ENCODE peak calls at places on chromosomes 4 and X, in four cellular contexts. One of them, this sample, is unnamed.

GRCh38 chr4:41258783-41259182 is 2.1 kb downstream of the UCHL1 start:
- DNase-seq in K562: peak
- DNase-seq in HepG2: peak
- DNase-seq in GM12878: no peak
- DNase-seq in this sample: peak

GRCh38 chr4:172850838-172851237 is 317.8 kb upstream of the GALNT7 start:
- DNase-seq in HepG2: no peak
- DNase-seq in GM12878: no peak
- DNase-seq in K562: no peak
- DNase-seq in this sample: no peak

GRCh38 chrX:10106801-10107200 is 50.0 kb upstream of the CLCN4 start:
- DNase-seq in HepG2: no peak
- DNase-seq in K562: no peak
- DNase-seq in GM12878: no peak
- DNase-seq in this sample: no peak

GRCh38 chr4:40963912-40964478 is 214.2 kb downstream of the NSUN7 start:
- DNase-seq in GM12878: no peak
- DNase-seq in HepG2: no peak
- DNase-seq in K562: no peak
- DNase-seq in this sample: no peak

GRCh38 chr4:144456196-144456595 is 189.8 kb upstream of the HHIP start:
- DNase-seq in GM12878: no peak
- DNase-seq in K562: no peak
- DNase-seq in HepG2: no peak
- DNase-seq in this sample: no peak

GRCh38 chrX:8755813-8756212 is 23.9 kb upstream of the ANOS1 start:
- DNase-seq in HepG2: no peak
- DNase-seq in GM12878: no peak
- DNase-seq in K562: no peak
- DNase-seq in this sample: no peak

GRCh38 chr4:141215030-141215429 is 5.7 kb upstream of the ZNF330 start:
- DNase-seq in GM12878: no peak
- DNase-seq in HepG2: no peak
- DNase-seq in K562: no peak
- DNase-seq in this sample: peak

GRCh38 chrX:5113128-5113527 is 1115.5 kb downstream of the NLGN4X start:
- DNase-seq in HepG2: no peak
- DNase-seq in K562: peak
- DNase-seq in GM12878: no peak
- DNase-seq in this sample: no peak

GRCh38 chr4:183823394-183823793 is 81.7 kb upstream of the STOX2 start:
- DNase-seq in K562: no peak
- DNase-seq in HepG2: no peak
- DNase-seq in GM12878: no peak
- DNase-seq in this sample: no peak

GRCh38 chrX:16778545-16778944 is 7.7 kb upstream of the TXLNG start:
- DNase-seq in GM12878: no peak
- DNase-seq in K562: no peak
- DNase-seq in HepG2: peak
- DNase-seq in this sample: no peak

GRCh38 chr4:41442818-41443217 is 95.1 kb upstream of the LIMCH1 start:
- DNase-seq in K562: no peak
- DNase-seq in GM12878: no peak
- DNase-seq in HepG2: no peak
- DNase-seq in this sample: no peak

GRCh38 chr4:137310593-137311490 is 221.5 kb downstream of the PCDH18 start:
- DNase-seq in HepG2: no peak
- DNase-seq in K562: no peak
- DNase-seq in GM12878: no peak
- DNase-seq in this sample: peak

GRCh38 chr4:147336252-147336651 is 144.6 kb upstream of the EDNRA start:
- DNase-seq in K562: no peak
- DNase-seq in GM12878: no peak
- DNase-seq in HepG2: no peak
- DNase-seq in this sample: no peak

GRCh38 chrX:39460491-39460890 is 637.3 kb downstream of the BCOR start:
- DNase-seq in GM12878: no peak
- DNase-seq in K562: no peak
- DNase-seq in HepG2: no peak
- DNase-seq in this sample: no peak

GRCh38 chr4:43394976-43395375 is 502.5 kb downstream of the GRXCR1 start:
- DNase-seq in GM12878: no peak
- DNase-seq in K562: no peak
- DNase-seq in HepG2: no peak
- DNase-seq in this sample: no peak

GRCh38 chr4:15656038-15656470 is 897 bp upstream of the FBXL5 start:
- DNase-seq in K562: no peak
- DNase-seq in GM12878: no peak
- DNase-seq in HepG2: no peak
- DNase-seq in this sample: no peak

GRCh38 chrX:45424341-45424740 is 223.7 kb upstream of the DIPK2B start:
- DNase-seq in K562: no peak
- DNase-seq in HepG2: no peak
- DNase-seq in GM12878: no peak
- DNase-seq in this sample: no peak

GRCh38 chr4:153638011-153638410 is 46.1 kb upstream of the TLR2 start:
- DNase-seq in GM12878: no peak
- DNase-seq in HepG2: no peak
- DNase-seq in K562: no peak
- DNase-seq in this sample: no peak

GRCh38 chr4:153639556-153640475 is 44.3 kb upstream of the TLR2 start:
- DNase-seq in HepG2: peak
- DNase-seq in GM12878: no peak
- DNase-seq in K562: no peak
- DNase-seq in this sample: no peak

GRCh38 chr4:153638999-153639398 is 45.1 kb upstream of the TLR2 start:
- DNase-seq in K562: no peak
- DNase-seq in GM12878: no peak
- DNase-seq in HepG2: no peak
- DNase-seq in this sample: no peak

GRCh38 chr4:153641532-153641931 is 42.5 kb upstream of the TLR2 start:
- DNase-seq in K562: no peak
- DNase-seq in HepG2: no peak
- DNase-seq in GM12878: no peak
- DNase-seq in this sample: no peak

GRCh38 chr4:153640476-153640802 is 43.6 kb upstream of the TLR2 start:
- DNase-seq in HepG2: no peak
- DNase-seq in K562: no peak
- DNase-seq in GM12878: no peak
- DNase-seq in this sample: no peak
- TF ChIP-seq SMC3 in HepG2: no peak
- TF ChIP-seq SMC3 in K562: no peak
- TF ChIP-seq SMC3 in GM12878: no peak
- TF ChIP-seq SMC3 in this sample: no peak

DNA sequence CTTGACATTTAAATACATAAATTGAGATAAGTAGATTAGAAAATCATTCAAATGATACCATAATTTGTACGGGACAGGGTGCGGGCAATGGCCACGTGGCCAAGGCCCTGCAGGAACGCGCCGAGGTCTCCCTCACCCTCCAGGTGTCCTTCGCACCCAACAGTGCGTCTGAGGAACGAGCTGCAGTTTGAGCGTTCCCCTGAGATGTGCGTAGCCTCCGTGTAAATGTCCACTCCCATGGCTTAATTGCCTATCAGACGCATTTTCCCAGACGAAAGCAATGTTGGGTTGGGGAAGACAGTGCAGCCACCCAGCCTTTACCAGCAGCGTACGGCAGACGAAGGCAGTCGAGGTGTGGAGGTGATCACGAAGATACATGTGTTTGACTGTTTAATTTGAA is 56.4 kb downstream of the CPLX1 start:
- DNase-seq in K562: no peak
- DNase-seq in GM12878: no peak
- DNase-seq in HepG2: no peak
- DNase-seq in this sample: no peak
- TF ChIP-seq CHD2 in K562: no peak
- TF ChIP-seq CHD2 in GM12878: no peak
- TF ChIP-seq CHD2 in HepG2: no peak
- TF ChIP-seq CHD2 in this sample: no peak

DNA sequence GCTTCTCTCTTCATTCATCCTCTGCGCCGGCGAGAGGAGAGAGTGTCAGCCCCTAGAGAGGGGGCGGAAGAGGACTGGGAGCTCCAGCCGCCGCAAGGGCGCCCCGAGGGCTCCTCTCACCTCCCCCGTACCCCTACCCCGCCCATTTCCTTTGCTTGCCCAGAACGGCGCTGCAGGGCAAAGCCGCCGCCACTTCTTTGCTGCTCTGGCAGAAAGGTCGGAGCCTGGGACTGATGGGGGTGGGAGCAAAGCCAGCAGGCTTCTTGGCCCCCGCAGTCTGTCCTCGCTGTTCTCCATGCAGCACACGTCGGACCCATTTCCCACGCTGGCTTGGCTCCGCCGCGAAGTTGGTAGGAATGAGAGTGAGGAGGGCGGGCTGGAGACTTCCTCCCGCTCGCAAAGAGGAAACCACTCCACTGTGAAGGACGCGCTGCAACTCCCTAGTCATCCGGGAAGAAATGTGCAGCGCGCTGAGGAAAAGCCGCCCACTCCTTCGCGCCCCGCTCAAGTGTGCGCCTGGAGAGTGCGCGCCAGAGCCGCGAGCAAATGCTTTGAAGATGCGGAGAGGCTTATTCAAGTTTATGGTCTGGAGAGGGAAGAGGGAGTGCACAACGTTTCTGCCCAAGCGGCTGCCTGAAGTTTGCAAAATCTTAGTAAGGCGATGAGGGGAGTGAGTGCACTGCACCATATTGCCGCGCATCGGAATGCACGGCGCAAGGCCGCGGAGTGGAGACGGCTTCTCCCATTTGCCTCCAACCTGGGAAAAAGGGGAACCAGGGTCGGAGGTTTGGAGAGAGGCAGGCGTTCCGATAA is 2.8 kb upstream of the PCDH7 start:
- DNase-seq in GM12878: no peak
- DNase-seq in K562: no peak
- DNase-seq in HepG2: no peak
- DNase-seq in this sample: peak
- TF ChIP-seq SMC3 in GM12878: no peak
- TF ChIP-seq SMC3 in K562: no peak
- TF ChIP-seq SMC3 in HepG2: no peak
- TF ChIP-seq SMC3 in this sample: no peak

DNA sequence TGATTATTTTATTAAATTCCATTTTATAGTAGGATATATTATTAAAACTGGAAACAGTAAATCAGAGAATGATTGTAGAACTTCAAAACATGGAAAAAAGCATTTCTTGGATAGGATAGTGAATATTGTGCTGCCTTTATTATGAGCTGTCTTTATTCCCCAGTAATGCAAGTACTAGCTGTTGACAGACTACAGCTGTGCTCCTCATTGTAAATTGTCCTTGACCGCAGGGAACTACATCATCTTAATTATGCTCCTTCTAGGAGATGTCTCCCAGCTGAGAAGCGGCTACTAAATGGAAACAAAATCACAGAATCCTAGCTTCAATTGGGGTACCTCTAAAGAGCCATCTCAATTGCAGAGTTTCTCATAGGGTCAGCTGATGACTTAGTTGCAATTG is 1457.2 kb upstream of the PCDH7 start:
- DNase-seq in GM12878: no peak
- DNase-seq in K562: no peak
- DNase-seq in HepG2: no peak
- DNase-seq in this sample: no peak
- TF ChIP-seq CHD2 in GM12878: no peak
- TF ChIP-seq CHD2 in K562: no peak
- TF ChIP-seq CHD2 in HepG2: no peak
- TF ChIP-seq CHD2 in this sample: no peak

GRCh38 chr4:110634320-110635154 is 11.7 kb upstream of the PITX2 start:
- DNase-seq in K562: no peak
- DNase-seq in GM12878: no peak
- DNase-seq in HepG2: no peak
- DNase-seq in this sample: no peak
- TF ChIP-seq SMC3 in K562: no peak
- TF ChIP-seq SMC3 in GM12878: no peak
- TF ChIP-seq SMC3 in HepG2: no peak
- TF ChIP-seq SMC3 in this sample: no peak

GRCh38 chr4:174214102-174214878 is 69.2 kb downstream of the FBXO8 start:
- DNase-seq in HepG2: no peak
- DNase-seq in K562: no peak
- DNase-seq in GM12878: no peak
- DNase-seq in this sample: no peak
- TF ChIP-seq CHD2 in HepG2: no peak
- TF ChIP-seq CHD2 in K562: no peak
- TF ChIP-seq CHD2 in GM12878: no peak
- TF ChIP-seq CHD2 in this sample: no peak

GRCh38 chr4:16844796-16845586 is 53.5 kb downstream of the LDB2 start:
- DNase-seq in GM12878: no peak
- DNase-seq in HepG2: peak
- DNase-seq in K562: no peak
- DNase-seq in this sample: no peak
- TF ChIP-seq SMC3 in GM12878: no peak
- TF ChIP-seq SMC3 in HepG2: peak
- TF ChIP-seq SMC3 in K562: no peak
- TF ChIP-seq SMC3 in this sample: no peak